ENCODE peak calls at places on chromosomes 4 and X, in six cellular contexts. One of them, this sample, is unnamed.

GRCh38 chr4:183797041-183797444 is 108.1 kb upstream of the STOX2 start:
- DNase-seq in suprapubic skin: no peak
- DNase-seq in transverse colon: peak
- DNase-seq in stomach: peak
- DNase-seq in HepG2: no peak
- DNase-seq in endothelial cell of umbilical vein: no peak
- DNase-seq in this sample: peak

GRCh38 chr4:106494066-106494465 is 125.5 kb upstream of the GIMD1 start:
- DNase-seq in stomach: no peak
- DNase-seq in transverse colon: no peak
- DNase-seq in suprapubic skin: no peak
- DNase-seq in HepG2: no peak
- DNase-seq in endothelial cell of umbilical vein: no peak
- DNase-seq in this sample: no peak

GRCh38 chrX:51148848-51149247 is 183.8 kb upstream of the NUDT10 start:
- DNase-seq in endothelial cell of umbilical vein: no peak
- DNase-seq in suprapubic skin: no peak
- DNase-seq in HepG2: no peak
- DNase-seq in transverse colon: no peak
- DNase-seq in stomach: no peak
- DNase-seq in this sample: no peak

GRCh38 chrX:143571521-143571920 is 54.2 kb upstream of the SPANXN3 start:
- DNase-seq in transverse colon: no peak
- DNase-seq in HepG2: no peak
- DNase-seq in stomach: no peak
- DNase-seq in endothelial cell of umbilical vein: no peak
- DNase-seq in suprapubic skin: no peak
- DNase-seq in this sample: no peak

GRCh38 chrX:25596881-25597280 is 541.3 kb upstream of the MAGEB18 start:
- DNase-seq in HepG2: no peak
- DNase-seq in suprapubic skin: no peak
- DNase-seq in endothelial cell of umbilical vein: no peak
- DNase-seq in transverse colon: no peak
- DNase-seq in stomach: no peak
- DNase-seq in this sample: no peak

GRCh38 chr4:85030156-85030555 is 63.7 kb upstream of the WDFY3 start:
- DNase-seq in suprapubic skin: no peak
- DNase-seq in HepG2: no peak
- DNase-seq in transverse colon: no peak
- DNase-seq in stomach: no peak
- DNase-seq in endothelial cell of umbilical vein: no peak
- DNase-seq in this sample: no peak

GRCh38 chr4:677431-678293 is 3.3 kb downstream of the MYL5 start:
- DNase-seq in HepG2: peak
- DNase-seq in suprapubic skin: peak
- DNase-seq in transverse colon: peak
- DNase-seq in endothelial cell of umbilical vein: no peak
- DNase-seq in stomach: peak
- DNase-seq in this sample: no peak

GRCh38 chrX:20545538-20545937 is 278.8 kb upstream of the RPS6KA3 start:
- DNase-seq in endothelial cell of umbilical vein: no peak
- DNase-seq in suprapubic skin: no peak
- DNase-seq in transverse colon: no peak
- DNase-seq in stomach: no peak
- DNase-seq in HepG2: no peak
- DNase-seq in this sample: no peak

GRCh38 chrX:45769919-45770582 is 569.4 kb upstream of the DIPK2B start:
- DNase-seq in HepG2: peak
- DNase-seq in endothelial cell of umbilical vein: peak
- DNase-seq in suprapubic skin: peak
- DNase-seq in transverse colon: peak
- DNase-seq in stomach: peak
- DNase-seq in this sample: peak
- TF ChIP-seq POLR2AphosphoS5 in HepG2: no peak
- TF ChIP-seq POLR2AphosphoS5 in endothelial cell of umbilical vein: peak
- TF ChIP-seq POLR2AphosphoS5 in suprapubic skin: no peak
- TF ChIP-seq POLR2AphosphoS5 in transverse colon: peak
- TF ChIP-seq POLR2AphosphoS5 in stomach: peak
- TF ChIP-seq POLR2AphosphoS5 in this sample: peak

DNA sequence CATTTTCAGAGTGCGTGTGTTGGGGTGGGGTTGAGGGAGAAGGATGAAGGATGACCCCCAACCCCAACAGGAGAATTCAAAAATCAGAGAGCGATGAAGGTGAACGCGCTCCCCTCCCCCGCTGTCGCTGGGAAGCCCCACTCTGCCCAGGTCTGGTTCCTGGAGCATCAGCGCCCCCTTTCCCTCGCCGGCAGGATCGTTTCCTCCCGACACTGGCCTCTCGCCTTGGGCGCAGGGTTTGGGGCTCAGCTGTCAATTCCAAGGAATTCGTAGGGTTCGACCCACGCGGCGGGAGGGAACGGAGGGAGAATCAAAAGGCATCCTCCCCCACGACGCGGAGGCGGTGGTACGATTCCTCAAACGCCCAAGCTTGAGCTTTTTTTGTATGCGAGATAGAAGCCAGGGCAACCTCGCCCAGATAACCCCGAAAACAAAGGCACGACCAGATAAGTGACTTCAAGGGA is 997 bp upstream of the PDGFRA start:
- DNase-seq in HepG2: peak
- DNase-seq in suprapubic skin: peak
- DNase-seq in endothelial cell of umbilical vein: no peak
- DNase-seq in stomach: peak
- DNase-seq in transverse colon: peak
- DNase-seq in this sample: peak
- TF ChIP-seq POLR2A in HepG2: no peak
- TF ChIP-seq POLR2A in suprapubic skin: no peak
- TF ChIP-seq POLR2A in endothelial cell of umbilical vein: no peak
- TF ChIP-seq POLR2A in stomach: no peak
- TF ChIP-seq POLR2A in transverse colon: no peak
- TF ChIP-seq POLR2A in this sample: no peak

GRCh38 chr4:40672528-40673522 is 43.2 kb upstream of the RBM47 start:
- DNase-seq in stomach: no peak
- DNase-seq in suprapubic skin: no peak
- DNase-seq in endothelial cell of umbilical vein: peak
- DNase-seq in HepG2: peak
- DNase-seq in transverse colon: no peak
- DNase-seq in this sample: no peak
- H3K4me3 ChIP-seq in stomach: no peak
- H3K4me3 ChIP-seq in suprapubic skin: no peak
- H3K4me3 ChIP-seq in endothelial cell of umbilical vein: no peak
- H3K4me3 ChIP-seq in HepG2: peak
- H3K4me3 ChIP-seq in transverse colon: no peak
- H3K4me3 ChIP-seq in this sample: no peak

DNA sequence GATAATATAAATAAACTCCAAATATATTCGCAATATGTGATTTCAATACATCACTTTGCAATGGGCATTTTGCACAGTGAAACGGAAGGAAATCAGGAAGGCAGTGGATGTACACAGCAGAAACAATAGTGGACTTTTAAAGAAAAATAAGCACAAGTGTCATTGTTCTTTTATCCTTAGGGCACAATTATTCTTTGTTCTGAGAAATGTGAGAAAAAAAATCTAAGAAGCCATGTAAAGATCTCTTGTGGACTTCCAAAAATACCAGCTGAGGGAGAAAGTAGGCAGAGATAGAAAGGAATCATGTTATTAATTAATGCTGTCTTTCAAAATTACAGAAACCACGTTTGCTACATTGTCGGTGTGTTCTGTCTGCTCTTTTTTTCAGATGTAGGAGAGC is 17.6 kb upstream of the PRRG1 start:
- DNase-seq in HepG2: no peak
- DNase-seq in endothelial cell of umbilical vein: no peak
- DNase-seq in suprapubic skin: no peak
- DNase-seq in stomach: no peak
- DNase-seq in transverse colon: no peak
- DNase-seq in this sample: no peak
- TF ChIP-seq POLR2AphosphoS5 in HepG2: no peak
- TF ChIP-seq POLR2AphosphoS5 in endothelial cell of umbilical vein: no peak
- TF ChIP-seq POLR2AphosphoS5 in suprapubic skin: no peak
- TF ChIP-seq POLR2AphosphoS5 in stomach: no peak
- TF ChIP-seq POLR2AphosphoS5 in transverse colon: no peak
- TF ChIP-seq POLR2AphosphoS5 in this sample: no peak

This sample was measured in upper lobe of left lung.